ENCODE peak calls at places on chromosome 1, in four cellular contexts. R is prostate gland, B is cardiac muscle cell, D is endothelial cell of umbilical vein. L is an unnamed sample.
A peak's percentile ranks its signal among the peaks of the same experiment; 100 is the strongest.

GRCh38 chr1:25952851-25953401 is 44.9 kb downstream of the PAFAH2 start:
- DNase-seq in R (no peak), B (no peak), D (no peak), L (no peak)

GRCh38 chr1:224669400-224669799 is 53.3 kb downstream of the CNIH3 start:
- DNase-seq in R (no peak), B (no peak), D (no peak), L (no peak)

GRCh38 chr1:46204406-46204742 is 1.2 kb downstream of the LURAP1 start:
- DNase-seq in R (no peak), B (no peak), D (peak; percentile 11), L (no peak)

GRCh38 chr1:57422271-57423134 is 1.4 kb downstream of the DAB1 start:
- DNase-seq in R (no peak), B (peak; percentile 77), D (no peak), L (no peak)

GRCh38 chr1:44684525-44684924 is 10.0 kb downstream of the ARMH1 start:
- DNase-seq in R (no peak), B (no peak), D (no peak), L (no peak)

GRCh38 chr1:44289530-44289929 is 65.5 kb downstream of the ERI3 start:
- DNase-seq in R (no peak), B (no peak), D (no peak), L (no peak)

GRCh38 chr1:231279081-231279480 is 38.1 kb downstream of the GNPAT start:
- DNase-seq in R (no peak), B (no peak), D (peak; percentile 76), L (no peak)

GRCh38 chr1:117093091-117093534 is 28.4 kb downstream of the TRIM45 start:
- DNase-seq in R (no peak), B (peak; percentile 51), D (peak; percentile 96), L (no peak)

GRCh38 chr1:179762241-179762640 is 19.1 kb downstream of the FAM163A start:
- DNase-seq in R (no peak), B (no peak), D (no peak), L (no peak)

GRCh38 chr1:46457178-46457577 is 32.5 kb upstream of the DMBX1 start:
- DNase-seq in R (no peak), B (no peak), D (no peak), L (no peak)

GRCh38 chr1:160709715-160710114 is 1.9 kb downstream of the CD48 start:
- DNase-seq in R (no peak), B (no peak), D (no peak), L (no peak)

GRCh38 chr1:33393524-33393923 is 37.4 kb downstream of the PHC2 start:
- DNase-seq in R (no peak), B (no peak), D (no peak), L (no peak)

GRCh38 chr1:44021581-44022321 is 9.5 kb downstream of the SLC6A9 start:
- DNase-seq in R (no peak), B (no peak), D (no peak), L (no peak)

GRCh38 chr1:43587594-43587993 is 56.9 kb downstream of the PTPRF start:
- DNase-seq in R (no peak), B (no peak), D (no peak), L (no peak)

GRCh38 chr1:83839566-83840173 is 159.3 kb downstream of the TTLL7 start:
- DNase-seq in R (no peak), B (no peak), D (no peak), L (no peak)

GRCh38 chr1:83836543-83836942 is 162.4 kb downstream of the TTLL7 start:
- DNase-seq in R (no peak), B (no peak), D (no peak), L (no peak)

GRCh38 chr1:83844546-83844945 is 154.4 kb downstream of the TTLL7 start:
- DNase-seq in R (no peak), B (no peak), D (no peak), L (no peak)

GRCh38 chr1:83834621-83835264 is 164.2 kb downstream of the TTLL7 start:
- DNase-seq in R (no peak), B (no peak), D (no peak), L (no peak)

GRCh38 chr1:83838573-83838972 is 160.4 kb downstream of the TTLL7 start:
- DNase-seq in R (no peak), B (no peak), D (no peak), L (no peak)
- H3K9me3 ChIP-seq in R (no peaks in the 10 kb centered on the region), B (no peaks in the 10 kb centered on the region), D (no peaks in the 10 kb centered on the region), L (no peaks in the 10 kb centered on the region)

GRCh38 chr1:8464377-8464776 is 146.5 kb downstream of the SLC45A1 start:
- DNase-seq in R (no peak), B (peak; percentile 30), D (no peak), L (no peak)
- H3K27ac ChIP-seq in R (peak overlapping the region; percentile 69), B (peak overlapping the region; percentile 92), D (no peak overlapping the region), L (no peak overlapping the region)

GRCh38 chr1:114753143-114753542 is 4.6 kb downstream of the CSDE1 start:
- DNase-seq in R (no peak), B (no peak), D (no peak), L (no peak)
- H3K4me3 ChIP-seq in R (no peak overlapping the region), B (no peak overlapping the region), D (no peak overlapping the region), L (no peak overlapping the region)

GRCh38 chr1:68322837-68323687 is 90.7 kb upstream of the WLS start:
- DNase-seq in R (no peak), B (peak; percentile 28), D (no peak), L (no peak)

GRCh38 chr1:68319907-68320306 is 87.6 kb upstream of the WLS start:
- DNase-seq in R (no peak), B (no peak), D (no peak), L (no peak)

GRCh38 chr1:68322096-68322495 is 89.8 kb upstream of the WLS start:
- DNase-seq in R (no peak), B (no peak), D (no peak), L (no peak)

GRCh38 chr1:68320349-68320748 is 88.0 kb upstream of the WLS start:
- DNase-seq in R (no peak), B (no peak), D (no peak), L (no peak)

DNA sequence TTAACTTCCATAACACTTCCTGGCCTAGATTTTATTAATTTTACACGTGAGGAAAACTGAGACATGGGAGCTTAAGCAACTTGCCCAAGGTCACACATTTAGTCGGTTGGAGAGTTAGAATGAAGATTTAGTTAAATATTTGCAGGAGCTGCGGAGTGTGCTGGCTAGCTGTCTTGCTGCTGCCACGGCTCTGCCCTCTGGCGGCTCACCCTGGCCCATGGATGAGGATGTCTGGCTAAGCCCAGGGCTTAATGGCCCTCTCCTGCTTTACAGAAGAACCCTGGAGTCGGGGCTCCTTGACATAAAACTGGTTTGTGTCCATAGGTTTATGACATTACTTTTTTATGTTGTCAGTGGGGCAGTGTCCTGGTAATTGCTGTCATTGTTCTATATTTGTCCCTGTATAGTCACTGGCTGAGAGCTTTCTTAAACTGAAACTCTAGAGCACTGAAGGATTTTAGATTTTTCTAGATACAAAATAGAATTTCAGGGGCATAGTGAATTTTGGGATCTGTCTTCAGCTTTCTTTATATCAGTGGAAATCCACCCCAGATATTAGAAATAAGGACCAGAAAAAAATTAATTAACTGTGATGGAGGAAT is 88.9 kb upstream of the WLS start:
- DNase-seq in R (peak; percentile 71), B (peak; percentile 80), D (peak; percentile 70), L (no peak)
- H3K9me3 ChIP-seq in R (no peaks in the 10 kb centered on the region), B (no peaks in the 10 kb centered on the region), D (no peaks in the 10 kb centered on the region), L (no peaks in the 10 kb centered on the region)